ENCODE peak calls at places on chromosome X, in eight cellular contexts. H is A549; I is cardiac fibroblast; J is transverse colon; Z is CD8-positive, alpha-beta T cell; T is BE2C; L is epithelial cell of proximal tubule; F is Peyer's patch. N is an unnamed sample.
A peak's percentile ranks its signal among the peaks of the same experiment; 100 is the strongest.

GRCh38 chrX:21655901-21656586 is 2.1 kb downstream of the KLHL34 start:
- DNase-seq in L (no peak), F (no peak), J (no peak), Z (no peak), T (no peak), H (no peak), I (no peak), N (no peak)

GRCh38 chrX:20829665-20830481 is 544.3 kb upstream of the CNKSR2 start:
- DNase-seq in I (peak; percentile 80), F (no peak), T (no peak), L (peak; percentile 12), J (no peak), Z (no peak), H (peak; percentile 46), N (peak; percentile 2)

GRCh38 chrX:131187234-131187633 is 101.9 kb downstream of the IGSF1 start:
- DNase-seq in T (no peak), L (no peak), H (no peak), I (no peak), Z (no peak), F (no peak), J (no peak), N (no peak)

GRCh38 chrX:17098516-17099247 is 152.2 kb downstream of the REPS2 start:
- DNase-seq in F (no peak), H (no peak), I (no peak), J (no peak), T (no peak), L (no peak), Z (no peak), N (no peak)

GRCh38 chrX:111445485-111445884 is 33.5 kb upstream of the DCX start:
- DNase-seq in F (no peak), T (no peak), Z (no peak), J (no peak), H (peak; percentile 5), I (peak; percentile 50), L (no peak), N (peak; percentile 12)

GRCh38 chrX:151488677-151489076 is 74.8 kb upstream of the PASD1 start:
- DNase-seq in J (no peak), F (no peak), Z (no peak), T (peak; percentile 21), L (no peak), H (peak; percentile 18), I (no peak), N (no peak)

GRCh38 chrX:17032351-17032750 is 85.9 kb downstream of the REPS2 start:
- DNase-seq in F (no peak), I (peak; percentile 59), L (peak; percentile 91), H (peak; percentile 7), T (no peak), Z (no peak), J (no peak), N (peak; percentile 67)

GRCh38 chrX:63581390-63581789 is 203.6 kb downstream of the ARHGEF9 start:
- DNase-seq in F (no peak), H (no peak), J (no peak), I (no peak), Z (no peak), L (no peak), T (no peak), N (no peak)

GRCh38 chrX:63686878-63687714 is 97.9 kb downstream of the ARHGEF9 start:
- DNase-seq in T (peak; percentile 11), Z (no peak), F (no peak), J (no peak), I (peak; percentile 69), L (peak; percentile 1), H (peak; percentile 11), N (peak; percentile 57)

GRCh38 chrX:38804481-38805293 is 3.4 kb downstream of the MID1IP1 start:
- DNase-seq in Z (peak; percentile 22), F (peak; percentile 17), I (peak; percentile 41), T (peak; percentile 40), H (peak; percentile 7), J (peak; percentile 23), L (no peak), N (peak; percentile 51)

GRCh38 chrX:155046811-155047528 is 20.3 kb downstream of the FUNDC2 start:
- DNase-seq in J (no peak), L (no peak), F (no peak), H (no peak), Z (no peak), I (no peak), T (no peak), N (no peak)

GRCh38 chrX:10142041-10142589 is 14.7 kb upstream of the CLCN4 start:
- DNase-seq in L (no peak), Z (no peak), J (no peak), H (no peak), I (no peak), T (no peak), F (no peak), N (no peak)

GRCh38 chrX:38859602-38860001 is 58.3 kb downstream of the MID1IP1 start:
- DNase-seq in Z (no peak), L (no peak), J (no peak), I (peak; percentile 24), H (no peak), F (no peak), T (peak; percentile 5), N (peak; percentile 64)

GRCh38 chrX:8345473-8345872 is 119.2 kb upstream of the VCX3B start:
- DNase-seq in F (no peak), I (no peak), H (no peak), Z (no peak), J (no peak), T (no peak), L (peak; percentile 42), N (no peak)

GRCh38 chrX:125507119-125507518 is 187.4 kb downstream of the TEX13C start:
- DNase-seq in F (no peak), Z (no peak), J (no peak), I (peak; percentile 81), H (no peak), L (peak; percentile 6), T (no peak), N (no peak)

GRCh38 chrX:72487661-72488060 is 85.0 kb downstream of the HDAC8 start:
- DNase-seq in J (no peak), F (no peak), T (no peak), L (no peak), H (no peak), Z (no peak), I (no peak), N (no peak)

GRCh38 chrX:38870386-38870895 is 69.2 kb downstream of the MID1IP1 start:
- DNase-seq in J (no peak), Z (no peak), F (no peak), T (no peak), I (no peak), L (no peak), H (no peak), N (no peak)

GRCh38 chrX:136048446-136048845 is 63.2 kb downstream of the SLC9A6 start:
- DNase-seq in H (no peak), J (no peak), L (no peak), I (peak; percentile 17), T (no peak), F (no peak), Z (no peak), N (no peak)

GRCh38 chrX:109327271-109327670 is 154.6 kb downstream of the GUCY2F start:
- DNase-seq in T (no peak), I (peak; percentile 5), H (no peak), Z (no peak), L (no peak), F (no peak), J (no peak), N (no peak)

GRCh38 chrX:14616301-14616700 is 87.0 kb downstream of the GLRA2 start:
- DNase-seq in J (no peak), H (no peak), I (no peak), F (no peak), Z (no peak), L (no peak), T (no peak), N (no peak)

GRCh38 chrX:144379156-144379555 is 495.3 kb downstream of the UBE2NL start:
- DNase-seq in T (no peak), Z (no peak), F (no peak), L (no peak), H (no peak), J (no peak), I (no peak), N (no peak)

GRCh38 chrX:42804524-42804923 is 26.6 kb upstream of the PPP1R2C start:
- DNase-seq in I (no peak), Z (no peak), J (no peak), T (no peak), H (no peak), L (no peak), F (no peak), N (no peak)

DNA sequence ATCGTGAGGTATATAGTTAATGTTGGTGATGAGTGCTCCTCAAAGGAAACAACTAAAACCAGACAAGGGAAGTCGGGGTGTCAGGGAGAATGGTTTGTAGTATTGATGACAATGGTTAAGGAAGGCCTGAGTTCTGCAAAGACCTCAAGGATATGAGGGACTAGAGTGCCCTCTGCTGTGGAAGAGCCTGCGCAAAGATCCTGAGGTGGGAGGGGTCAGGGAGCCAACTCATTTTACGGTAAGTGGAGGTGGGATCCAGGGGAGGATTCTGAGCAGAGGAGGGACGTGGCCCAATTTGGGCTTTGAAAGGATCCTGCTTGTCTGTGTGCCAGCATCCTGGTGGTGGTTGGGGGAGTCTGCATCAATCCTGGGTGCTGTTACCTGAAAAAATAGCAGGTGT is 11.3 kb downstream of the UBA1 start:
- DNase-seq in J (no peak), T (no peak), I (no peak), F (no peak), Z (no peak), H (no peak), L (no peak), N (no peak)
- TF ChIP-seq CTCF in J (no peak), T (no peak), I (no peak), F (no peak), Z (no peak), H (no peak), L (no peak), N (no peak)

DNA sequence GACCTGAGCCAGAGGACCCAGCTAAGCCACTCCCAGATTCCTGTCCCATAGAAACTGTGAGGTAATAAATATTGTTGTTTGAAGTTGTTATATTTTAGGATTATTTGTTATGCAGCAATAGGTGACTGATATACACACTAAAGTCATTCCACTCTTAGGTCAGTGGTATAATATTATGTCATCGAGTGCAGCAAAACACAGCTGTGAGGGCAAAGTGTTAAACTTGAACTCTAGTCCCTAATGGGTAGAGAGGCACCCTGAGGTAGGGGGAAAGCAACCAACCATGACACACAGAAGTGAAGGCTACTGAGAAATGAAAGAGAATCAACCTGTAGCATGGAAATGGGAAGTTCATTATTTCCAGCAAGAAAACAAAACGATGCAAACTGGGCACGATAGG is 66.6 kb downstream of the ATXN3L start:
- DNase-seq in Z (no peak), L (no peak), T (no peak), J (no peak), H (no peak), F (no peak), I (no peak), N (no peak)
- H3K4me3 ChIP-seq in Z (no peak overlapping the region), L (no peak overlapping the region), T (no peak overlapping the region), J (no peak overlapping the region), H (no peak overlapping the region), F (no peak overlapping the region), I (no peak overlapping the region), N (no peak overlapping the region)

GRCh38 chrX:68498044-68498507 is 775 bp upstream of the YIPF6 start:
- DNase-seq in T (no peak), L (no peak), I (no peak), Z (no peak), H (peak; percentile 25), J (no peak), F (no peak), N (no peak)
- TF ChIP-seq CTCF in T (peak; percentile 9), L (peak; percentile 4), I (peak; percentile 8), Z (no peak), H (no peak), J (no peak), F (no peak), N (no peak)

GRCh38 chrX:119273807-119274192 is 37.7 kb downstream of the PGRMC1 start:
- DNase-seq in Z (no peak), J (no peak), H (no peak), T (no peak), I (no peak), L (no peak), F (no peak), N (no peak)

GRCh38 chrX:119272882-119273806 is 37.1 kb downstream of the PGRMC1 start:
- DNase-seq in L (no peak), I (peak; percentile 51), T (no peak), H (no peak), Z (peak; percentile 39), F (no peak), J (peak; percentile 46), N (peak; percentile 24)
- H3K4me3 ChIP-seq in L (no peak overlapping the region), I (no peak overlapping the region), T (no peak overlapping the region), H (no peak overlapping the region), Z (peak overlapping the region; percentile 16), F (peak overlapping the region; percentile 12), J (peak overlapping the region; percentile 20), N (no peak overlapping the region)